ENCODE peak calls at places on chromosomes 11 and 22, in ten cellular contexts. A, I, Z, P, G, W, X, K, H and D are unnamed samples.

GRCh38 chr11:3106736-3107524 is 49.7 kb upstream of the CARS1 start:
- DNase-seq in W (no peak), P (no peak), Z (no peak), A (no peak), K (no peak), G (no peak), H (no peak), I (peak), X (no peak), D (no peak)

GRCh38 chr11:63682045-63682915 is 980 bp downstream of the RTN3 start:
- DNase-seq in K (no peak), G (no peak), X (peak), A (peak), I (peak), H (no peak), W (no peak), Z (peak), P (peak), D (no peak)

GRCh38 chr22:49113758-49114157 is 713.9 kb downstream of the BRD1 start:
- DNase-seq in I (no peak), A (no peak), Z (no peak), G (no peak), P (no peak), X (no peak), W (no peak), K (no peak), H (no peak), D (no peak)

GRCh38 chr11:121523581-121524232 is 70.9 kb upstream of the SORL1-AS1 start:
- DNase-seq in I (no peak), Z (peak), P (no peak), H (peak), G (no peak), X (no peak), K (no peak), A (no peak), W (no peak), D (no peak)

GRCh38 chr22:43182726-43183125 is 4.2 kb downstream of the TTLL12 start:
- DNase-seq in A (no peak), W (no peak), K (no peak), H (no peak), G (no peak), Z (no peak), P (no peak), X (no peak), I (no peak), D (no peak)

GRCh38 chr11:72426758-72427157 is 7.6 kb downstream of the CLPB start:
- DNase-seq in X (no peak), P (no peak), Z (no peak), W (no peak), G (no peak), K (no peak), H (no peak), I (no peak), A (no peak), D (no peak)

GRCh38 chr22:50481440-50482106 is at the start of gene ADM2:
- DNase-seq in Z (peak), W (peak), K (no peak), H (peak), A (no peak), X (no peak), I (peak), G (no peak), P (peak), D (no peak)

GRCh38 chr11:124207102-124207792 is 24.1 kb downstream of the OR10D3 start:
- DNase-seq in K (no peak), A (no peak), P (no peak), W (no peak), Z (no peak), G (no peak), I (no peak), X (no peak), H (no peak), D (no peak)

GRCh38 chr11:113615773-113616172 is 90.3 kb downstream of the TMPRSS5 start:
- DNase-seq in Z (no peak), K (no peak), G (no peak), X (peak), I (no peak), A (no peak), W (no peak), P (no peak), H (no peak), D (no peak)

GRCh38 chr11:88603499-88603898 is 266.0 kb upstream of the CTSC start:
- DNase-seq in A (no peak), Z (no peak), X (peak), P (no peak), G (no peak), I (no peak), W (no peak), H (no peak), K (no peak), D (no peak)

GRCh38 chr11:67439321-67440228 is 2.1 kb upstream of the PTPRCAP start:
- DNase-seq in A (no peak), I (peak), K (no peak), H (no peak), Z (peak), W (no peak), G (no peak), X (peak), P (no peak), D (no peak)

GRCh38 chr11:64305691-64306562 is 603 bp downstream of the ESRRA start:
- DNase-seq in I (peak), W (peak), G (peak), P (peak), X (peak), Z (peak), A (peak), K (peak), H (peak), D (no peak)

GRCh38 chr11:15819679-15820286 is 536.6 kb downstream of the SOX6 start:
- DNase-seq in I (peak), H (peak), K (no peak), A (peak), X (peak), W (no peak), P (peak), Z (no peak), G (no peak), D (no peak)

GRCh38 chr11:12705874-12706273 is 31.7 kb downstream of the TEAD1 start:
- DNase-seq in K (no peak), H (no peak), W (no peak), X (peak), A (no peak), P (no peak), I (no peak), Z (no peak), G (no peak), D (no peak)